ENCODE peak calls at places on chromosomes 5 and 9, in eight cellular contexts. X is cardiac muscle cell; D is non-pigmented ciliary epithelial cell; L is stimulated activated CD8-positive, alpha-beta memory T cell treated with anti-CD3 and anti-CD28 coated beads, Interleukin-2, amount 100 ng/mL, for 1 hour; K is RWPE1; N is astrocyte of the spinal cord; I is effector memory CD4-positive, alpha-beta T cell; O is iris pigment epithelial cell. P is an unnamed sample.

GRCh38 chr9:3768698-3769458 is 243.1 kb upstream of the RFX3 start:
- DNase-seq in X (peak; percentile 70), D (no peak), L (no peak), K (no peak), N (peak; percentile 37), I (no peak), O (no peak), P (no peak)

GRCh38 chr5:72624641-72625236 is 117.5 kb upstream of the ZNF366 start:
- DNase-seq in X (peak; percentile 60), D (no peak), L (no peak), K (no peak), N (peak; percentile 53), I (no peak), O (peak; percentile 69), P (peak; percentile 50)

GRCh38 chr9:130498298-130498917 is 53.6 kb downstream of the ASS1 start:
- DNase-seq in X (no peak), D (no peak), L (no peak), K (no peak), N (no peak), I (no peak), O (peak; percentile 15), P (peak; percentile 34)

GRCh38 chr5:179120951-179121666 is 60.9 kb downstream of the ZNF354C start:
- DNase-seq in X (no peak), D (no peak), L (no peak), K (no peak), N (no peak), I (no peak), O (no peak), P (no peak)

GRCh38 chr9:80619356-80619755 is 1047.6 kb downstream of the TLE4 start:
- DNase-seq in X (no peak), D (no peak), L (no peak), K (no peak), N (no peak), I (no peak), O (no peak), P (no peak)

GRCh38 chr5:1847611-1848010 is 35.1 kb downstream of the IRX4 start:
- DNase-seq in X (no peak), D (no peak), L (no peak), K (no peak), N (no peak), I (no peak), O (no peak), P (no peak)

GRCh38 chr9:73081979-73082657 is 69.5 kb upstream of the ANXA1 start:
- DNase-seq in X (peak; percentile 79), D (peak; percentile 20), L (no peak), K (peak; percentile 57), N (peak; percentile 57), I (no peak), O (peak; percentile 66), P (peak; percentile 78)

GRCh38 chr9:89532478-89532877 is 34.6 kb upstream of the SEMA4D start:
- DNase-seq in X (no peak), D (no peak), L (no peak), K (no peak), N (no peak), I (no peak), O (no peak), P (no peak)

GRCh38 chr5:31029925-31030324 is 163.6 kb upstream of the CDH6 start:
- DNase-seq in X (no peak), D (no peak), L (no peak), K (no peak), N (no peak), I (no peak), O (no peak), P (no peak)

GRCh38 chr5:177399903-177400868 is at the start of gene PFN3:
- DNase-seq in X (peak; percentile 65), D (no peak), L (no peak), K (no peak), N (peak; percentile 27), I (no peak), O (peak; percentile 30), P (no peak)

GRCh38 chr5:158492850-158493249 is 606.9 kb downstream of the EBF1 start:
- DNase-seq in X (peak; percentile 11), D (no peak), L (no peak), K (no peak), N (peak; percentile 84), I (no peak), O (peak; percentile 7), P (peak; percentile 51)

GRCh38 chr9:82057805-82058204 is 69.2 kb downstream of the SPATA31D1 start:
- DNase-seq in X (no peak), D (no peak), L (no peak), K (no peak), N (no peak), I (no peak), O (no peak), P (no peak)